ENCODE peak calls at places on chromosomes 11 and 22, in ten cellular contexts. Q is cerebellum; R is fibroblast of the aortic adventitia; S is head of caudate nucleus; O is NAMALWA; D is GM23338; X is colonic mucosa; L is Kasumi-1; G is activated T-cell treated with anti-CD3 and anti-CD28 coated beads, Interleukin-2, amount 50 U/mL, for 1 hour; F is transverse colon. B is an unnamed sample.

GRCh38 chr11:79092791-79093313 is 348.0 kb downstream of the TENM4 start:
- DNase-seq in Q (no peak), R (peak), S (no peak), O (peak), D (no peak), X (no peak), L (peak), G (no peak), F (no peak), B (no peak)

GRCh38 chr11:79060534-79060933 is 380.3 kb downstream of the TENM4 start:
- DNase-seq in Q (no peak), R (peak), S (no peak), O (no peak), D (no peak), X (no peak), L (no peak), G (no peak), F (no peak), B (no peak)

GRCh38 chr11:57249384-57250319 is 12.6 kb upstream of the APLNR start:
- DNase-seq in Q (peak), R (peak), S (peak), O (peak), D (peak), X (peak), L (peak), G (peak), F (peak), B (no peak)

GRCh38 chr11:132626446-132626845 is 905.9 kb downstream of the OPCML start:
- DNase-seq in Q (no peak), R (no peak), S (no peak), O (no peak), D (no peak), X (no peak), L (no peak), G (no peak), F (no peak), B (no peak)

GRCh38 chr11:14793546-14793945 is 98.5 kb downstream of the CYP2R1 start:
- DNase-seq in Q (no peak), R (no peak), S (no peak), O (no peak), D (no peak), X (no peak), L (no peak), G (no peak), F (no peak), B (no peak)

GRCh38 chr11:10485646-10486045 is 30.6 kb downstream of the AMPD3 start:
- DNase-seq in Q (no peak), R (no peak), S (no peak), O (no peak), D (no peak), X (no peak), L (no peak), G (no peak), F (no peak), B (no peak)

GRCh38 chr22:19743081-19743480 is 17.5 kb upstream of the TBX1 start:
- DNase-seq in Q (no peak), R (no peak), S (no peak), O (no peak), D (no peak), X (no peak), L (no peak), G (no peak), F (no peak), B (no peak)

GRCh38 chr11:15629690-15630321 is 515.1 kb downstream of the INSC start:
- DNase-seq in Q (no peak), R (no peak), S (no peak), O (peak), D (peak), X (peak), L (peak), G (no peak), F (peak), B (no peak)

GRCh38 chr11:134562176-134562575 is 150.1 kb upstream of the B3GAT1 start:
- DNase-seq in Q (no peak), R (no peak), S (no peak), O (no peak), D (no peak), X (no peak), L (no peak), G (no peak), F (no peak), B (no peak)

GRCh38 chr11:32861850-32862577 is 30.6 kb upstream of the QSER1 start:
- DNase-seq in Q (no peak), R (no peak), S (no peak), O (no peak), D (no peak), X (no peak), L (no peak), G (no peak), F (no peak), B (no peak)

GRCh38 chr11:8250446-8250845 is 13.2 kb downstream of the LMO1 start:
- DNase-seq in Q (no peak), R (no peak), S (no peak), O (no peak), D (no peak), X (no peak), L (no peak), G (no peak), F (no peak), B (no peak)

GRCh38 chr11:70826950-70827349 is 425.4 kb downstream of the SHANK2 start:
- DNase-seq in Q (no peak), R (no peak), S (no peak), O (no peak), D (no peak), X (no peak), L (no peak), G (no peak), F (no peak), B (no peak)

GRCh38 chr22:49052023-49052538 is 775.6 kb downstream of the BRD1 start:
- DNase-seq in Q (no peak), R (no peak), S (peak), O (no peak), D (no peak), X (peak), L (no peak), G (peak), F (no peak), B (no peak)

GRCh38 chr11:64131657-64132387 is 34.1 kb downstream of the MACROD1 start:
- DNase-seq in Q (peak), R (no peak), S (no peak), O (no peak), D (no peak), X (no peak), L (no peak), G (no peak), F (no peak), B (no peak)

GRCh38 chr11:117535201-117535869 is 207.7 kb downstream of the CEP164 start:
- DNase-seq in Q (peak), R (no peak), S (peak), O (no peak), D (no peak), X (peak), L (no peak), G (no peak), F (peak), B (no peak)

GRCh38 chr11:12995211-12995610 is 13.9 kb upstream of the RASSF10 start:
- DNase-seq in Q (no peak), R (peak), S (no peak), O (no peak), D (no peak), X (no peak), L (no peak), G (no peak), F (no peak), B (no peak)

GRCh38 chr11:127369301-127369968 is 368.9 kb upstream of the KIRREL3 start:
- DNase-seq in Q (no peak), R (no peak), S (no peak), O (no peak), D (no peak), X (no peak), L (no peak), G (no peak), F (no peak), B (no peak)

GRCh38 chr11:57203882-57204281 is 22.1 kb downstream of the LRRC55 start:
- DNase-seq in Q (no peak), R (no peak), S (no peak), O (no peak), D (no peak), X (no peak), L (no peak), G (no peak), F (no peak), B (no peak)

GRCh38 chr11:2901854-2902783 is 16.5 kb upstream of the CDKN1C start:
- DNase-seq in Q (peak), R (peak), S (peak), O (peak), D (peak), X (peak), L (peak), G (peak), F (peak), B (peak)

GRCh38 chr22:45334068-45334467 is 24.3 kb downstream of the FAM118A start:
- DNase-seq in Q (no peak), R (peak), S (no peak), O (no peak), D (no peak), X (no peak), L (no peak), G (no peak), F (no peak), B (no peak)

GRCh38 chr11:65850217-65851082 is 7.5 kb downstream of the CFL1 start:
- DNase-seq in Q (no peak), R (no peak), S (no peak), O (peak), D (no peak), X (peak), L (no peak), G (no peak), F (no peak), B (no peak)

GRCh38 chr11:34502949-34503348 is 10.6 kb downstream of the ELF5 start:
- DNase-seq in Q (no peak), R (no peak), S (no peak), O (no peak), D (no peak), X (no peak), L (no peak), G (no peak), F (no peak), B (no peak)

GRCh38 chr11:99327527-99327926 is 306.8 kb downstream of the CNTN5 start:
- DNase-seq in Q (no peak), R (no peak), S (no peak), O (no peak), D (no peak), X (no peak), L (no peak), G (no peak), F (no peak), B (no peak)

GRCh38 chr22:28187612-28188011 is 268.6 kb upstream of the PITPNB start:
- DNase-seq in Q (no peak), R (no peak), S (no peak), O (no peak), D (peak), X (no peak), L (no peak), G (no peak), F (no peak), B (no peak)

GRCh38 chr11:9951714-9952275 is 287.9 kb downstream of the SWAP70 start:
- DNase-seq in Q (no peak), R (peak), S (no peak), O (no peak), D (no peak), X (no peak), L (no peak), G (no peak), F (no peak), B (no peak)

GRCh38 chr11:73236879-73237278 is 18.8 kb downstream of the P2RY2 start:
- DNase-seq in Q (no peak), R (peak), S (peak), O (peak), D (peak), X (peak), L (peak), G (no peak), F (peak), B (no peak)

GRCh38 chr11:118911113-118911879 is 14.4 kb downstream of the BCL9L start:
- DNase-seq in Q (no peak), R (peak), S (no peak), O (no peak), D (peak), X (peak), L (no peak), G (no peak), F (peak), B (no peak)

GRCh38 chr11:76236092-76237026 is 30.1 kb upstream of the WNT11 start:
- DNase-seq in Q (no peak), R (peak), S (peak), O (peak), D (peak), X (no peak), L (peak), G (no peak), F (peak), B (peak)

GRCh38 chr11:47234669-47235075 is 13.9 kb downstream of the ACP2 start:
- DNase-seq in Q (peak), R (no peak), S (no peak), O (no peak), D (no peak), X (no peak), L (no peak), G (peak), F (peak), B (peak)

GRCh38 chr11:118921121-118921928 is 4.4 kb downstream of the BCL9L start:
- DNase-seq in Q (no peak), R (peak), S (no peak), O (no peak), D (peak), X (peak), L (no peak), G (no peak), F (peak), B (no peak)

GRCh38 chr22:36352775-36353507 is 34.8 kb downstream of the MYH9 start:
- DNase-seq in Q (no peak), R (peak), S (no peak), O (no peak), D (peak), X (no peak), L (no peak), G (no peak), F (no peak), B (no peak)

GRCh38 chr11:67270256-67271211 is 4.3 kb downstream of the GRK2 start:
- DNase-seq in Q (peak), R (no peak), S (peak), O (peak), D (peak), X (peak), L (peak), G (peak), F (peak), B (no peak)

GRCh38 chr11:128153697-128154048 is 433.7 kb downstream of the ETS1 start:
- DNase-seq in Q (no peak), R (no peak), S (no peak), O (no peak), D (no peak), X (no peak), L (no peak), G (no peak), F (no peak), B (no peak)

GRCh38 chr22:35981900-35982299 is 46.7 kb downstream of the RBFOX2 start:
- DNase-seq in Q (no peak), R (no peak), S (no peak), O (no peak), D (no peak), X (no peak), L (no peak), G (no peak), F (no peak), B (no peak)

GRCh38 chr22:17114173-17114957 is 6.8 kb downstream of the TMEM121B start:
- DNase-seq in Q (no peak), R (no peak), S (no peak), O (no peak), D (no peak), X (no peak), L (peak), G (no peak), F (no peak), B (no peak)

B was measured in effector CD8-positive, alpha-beta T cell.